ENCODE peak calls at places on chromosomes 7 and 10, in six cellular contexts. N, G, T, Q, X and P are unnamed samples.

GRCh38 chr10:120598377-120598776 is 141.3 kb downstream of the PLPP4 start:
- DNase-seq in N (no peak), G (no peak), T (no peak), Q (no peak), X (no peak), P (no peak)

GRCh38 chr10:110337906-110338305 is 33.2 kb upstream of the SMNDC1 start:
- DNase-seq in N (peak; percentile 79), G (no peak), T (no peak), Q (no peak), X (no peak), P (no peak)

GRCh38 chr7:25124485-25125136 is 449 bp downstream of the CYCS start:
- DNase-seq in N (peak; percentile 22), G (peak; percentile 24), T (peak; percentile 46), Q (no peak), X (no peak), P (no peak)

GRCh38 chr10:3080608-3081007 is 13.3 kb downstream of the PFKP start:
- DNase-seq in N (no peak), G (no peak), T (no peak), Q (no peak), X (no peak), P (no peak)

GRCh38 chr7:32942783-32943653 is 14.2 kb upstream of the FKBP9 start:
- DNase-seq in N (peak; percentile 80), G (peak; percentile 94), T (peak; percentile 92), Q (peak; percentile 51), X (peak; percentile 70), P (peak; percentile 69)

GRCh38 chr7:43248961-43249807 is 136.7 kb downstream of the HECW1 start:
- DNase-seq in N (peak; percentile 74), G (peak; percentile 62), T (no peak), Q (peak; percentile 52), X (no peak), P (no peak)

GRCh38 chr7:99525713-99526440 is 21.4 kb downstream of the ZKSCAN5 start:
- DNase-seq in N (peak; percentile 16), G (peak; percentile 10), T (peak; percentile 67), Q (peak; percentile 4), X (no peak), P (no peak)

GRCh38 chr7:151710646-151711434 is 166.1 kb downstream of the PRKAG2 start:
- DNase-seq in N (no peak), G (no peak), T (no peak), Q (no peak), X (no peak), P (no peak)

GRCh38 chr7:68015565-68016532 is 1019.2 kb downstream of the TYW1 start:
- DNase-seq in N (no peak), G (no peak), T (no peak), Q (no peak), X (no peak), P (no peak)

GRCh38 chr7:116215550-116215949 is 5.2 kb downstream of the TES start:
- DNase-seq in N (no peak), G (no peak), T (no peak), Q (peak; percentile 59), X (no peak), P (no peak)

GRCh38 chr7:116216956-116217570 is 6.7 kb downstream of the TES start:
- DNase-seq in N (no peak), G (no peak), T (no peak), Q (no peak), X (no peak), P (no peak)

GRCh38 chr7:116219288-116219687 is 8.9 kb downstream of the TES start:
- DNase-seq in N (no peak), G (no peak), T (no peak), Q (no peak), X (no peak), P (no peak)

GRCh38 chr7:116218747-116219146 is 8.4 kb downstream of the TES start:
- DNase-seq in N (no peak), G (no peak), T (no peak), Q (no peak), X (no peak), P (no peak)

GRCh38 chr7:116218051-116218645 is 7.8 kb downstream of the TES start:
- DNase-seq in N (peak; percentile 62), G (peak; percentile 65), T (no peak), Q (peak; percentile 99), X (no peak), P (no peak)
- TF ChIP-seq CTCF in N (no peak), G (no peak), T (no peak), Q (no peak), X (no peak), P (no peak)

DNA sequence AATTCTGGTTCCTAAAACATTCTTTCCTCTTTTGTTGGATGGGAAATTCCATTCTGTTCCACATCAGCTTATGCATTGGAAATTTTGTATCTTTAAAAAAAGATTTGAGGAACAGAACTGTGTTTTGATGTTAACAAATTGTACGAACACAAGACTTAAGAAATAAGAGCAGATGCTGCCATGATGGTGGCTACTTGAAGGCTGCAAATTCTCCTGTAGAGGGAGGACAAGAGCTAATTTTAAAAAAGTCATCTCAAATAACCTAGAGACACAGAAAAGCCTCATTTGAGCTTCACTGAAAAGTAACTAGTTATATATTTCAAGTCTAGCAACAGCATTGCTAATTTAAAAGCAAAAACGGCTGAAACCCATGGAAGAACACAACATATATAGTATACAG is 29.8 kb downstream of the NDUFB2 start:
- DNase-seq in N (peak; percentile 18), G (no peak), T (peak; percentile 43), Q (peak; percentile 6), X (no peak), P (no peak)
- TF ChIP-seq CTCF in N (peak; percentile 26), G (no peak), T (peak; percentile 41), Q (peak; percentile 58), X (peak; percentile 39), P (peak; percentile 30)

GRCh38 chr7:158442260-158442659 is 145.4 kb downstream of the PTPRN2 start:
- DNase-seq in N (peak; percentile 27), G (no peak), T (peak; percentile 30), Q (no peak), X (no peak), P (no peak)
- TF ChIP-seq CTCF in N (peak; percentile 27), G (peak; percentile 16), T (peak; percentile 23), Q (peak; percentile 25), X (peak; percentile 54), P (no peak)

GRCh38 chr10:10977231-10977956 is 40.3 kb upstream of the CELF2 start:
- DNase-seq in N (peak; percentile 4), G (no peak), T (no peak), Q (no peak), X (no peak), P (no peak)

GRCh38 chr10:10973310-10973709 is 44.4 kb upstream of the CELF2 start:
- DNase-seq in N (no peak), G (no peak), T (no peak), Q (no peak), X (no peak), P (no peak)

GRCh38 chr10:10976652-10977051 is 41.0 kb upstream of the CELF2 start:
- DNase-seq in N (no peak), G (no peak), T (no peak), Q (no peak), X (no peak), P (no peak)

GRCh38 chr10:10975647-10976046 is 42.0 kb upstream of the CELF2 start:
- DNase-seq in N (peak; percentile 7), G (no peak), T (no peak), Q (no peak), X (no peak), P (no peak)

DNA sequence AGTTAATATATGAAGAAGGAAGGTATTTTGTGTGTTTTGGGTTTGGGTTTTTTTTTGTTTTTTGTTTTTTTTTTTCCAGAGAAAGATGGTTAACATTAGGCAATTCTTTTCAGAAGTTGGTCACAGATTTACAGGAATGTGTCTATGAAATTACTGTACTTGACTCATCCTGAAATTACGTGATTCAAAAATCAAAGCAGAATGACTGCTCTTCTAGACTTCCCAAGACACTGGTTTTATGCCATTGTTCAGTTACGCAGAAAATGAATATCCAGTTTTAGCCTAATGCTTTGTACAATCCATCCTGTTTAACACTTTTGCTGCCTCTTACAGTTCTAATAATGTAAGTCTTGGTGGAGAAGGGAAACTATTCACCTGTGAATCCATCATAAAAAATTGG is 39.7 kb upstream of the CELF2 start:
- DNase-seq in N (peak; percentile 30), G (no peak), T (no peak), Q (no peak), X (no peak), P (no peak)
- TF ChIP-seq CTCF in N (no peak), G (no peak), T (no peak), Q (no peak), X (no peak), P (no peak)

DNA sequence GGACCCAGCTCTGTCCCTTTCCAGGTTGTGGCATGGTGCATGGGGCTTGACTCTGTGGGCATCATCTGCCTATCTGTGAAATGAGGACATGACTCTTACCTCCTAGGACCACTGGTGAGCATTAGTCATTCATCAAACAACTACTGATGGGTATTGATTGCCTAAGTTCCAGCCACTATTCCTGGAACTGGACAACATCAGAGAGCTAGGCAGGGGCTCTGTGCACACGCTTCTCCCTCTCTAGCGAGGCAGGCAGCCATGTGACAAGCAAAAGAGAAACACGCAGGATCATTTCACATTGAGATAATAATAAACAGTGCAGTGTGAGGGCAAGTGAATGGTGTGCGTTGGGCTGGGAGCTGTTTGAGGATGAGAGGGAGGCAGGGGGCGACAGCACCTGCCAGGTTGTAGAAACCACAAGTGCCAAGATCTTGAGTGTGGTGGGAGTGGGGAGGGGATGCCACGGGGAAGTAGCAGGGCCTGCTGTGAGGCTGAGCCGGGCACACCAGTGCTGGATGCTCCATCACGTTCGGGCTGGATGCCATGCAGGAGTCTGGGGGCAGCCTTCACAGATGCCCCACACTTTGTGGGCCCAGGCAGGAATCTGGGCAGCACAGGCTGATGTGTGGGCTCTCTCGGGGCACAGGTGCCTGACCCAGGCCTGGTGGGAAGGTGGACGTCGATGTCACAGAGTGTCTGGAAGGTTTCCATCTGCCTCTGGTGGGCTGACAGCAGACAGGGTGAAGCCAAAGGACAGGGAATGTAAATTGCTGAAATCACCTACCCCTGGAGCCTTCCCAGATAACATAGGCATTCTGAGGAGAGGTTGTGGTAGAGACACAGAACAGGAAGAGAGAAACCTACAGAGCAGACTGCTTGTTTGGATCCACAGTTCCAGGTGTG is 405.5 kb downstream of the RPS24 start:
- DNase-seq in N (no peak), G (no peak), T (no peak), Q (no peak), X (no peak), P (no peak)
- TF ChIP-seq CTCF in N (no peak), G (no peak), T (no peak), Q (no peak), X (no peak), P (no peak)